ENCODE peak calls at places on chromosomes 12 and 14, in nine cellular contexts. H, J, B, C, O, Z, U, D and N are unnamed samples.

GRCh38 chr14:64202731-64203130 is 91.4 kb downstream of the ESR2 start:
- DNase-seq in B (no peak), J (no peak), D (no peak), H (no peak), Z (no peak), O (no peak), U (no peak), C (no peak), N (no peak)

GRCh38 chr12:25883026-25883928 is 75.2 kb upstream of the RASSF8 start:
- DNase-seq in J (no peak), O (no peak), B (no peak), C (no peak), H (no peak), D (no peak), U (no peak), Z (no peak), N (no peak)

GRCh38 chr12:913919-914718 is 35.4 kb downstream of the RAD52 start:
- DNase-seq in U (no peak), Z (no peak), B (no peak), J (peak; percentile 51), O (no peak), C (no peak), H (no peak), D (peak; percentile 54), N (no peak)

GRCh38 chr14:33669111-33669510 is 281.8 kb downstream of the EGLN3 start:
- DNase-seq in Z (no peak), D (no peak), O (no peak), U (no peak), C (no peak), H (no peak), B (no peak), J (no peak), N (no peak)

GRCh38 chr12:131164096-131164872 is 210.6 kb downstream of the ADGRD1 start:
- DNase-seq in O (peak; percentile 34), H (no peak), J (no peak), Z (no peak), B (no peak), U (no peak), D (no peak), C (no peak), N (no peak)

GRCh38 chr14:60757617-60758016 is 23.1 kb downstream of the MNAT1 start:
- DNase-seq in Z (no peak), H (peak; percentile 48), B (no peak), J (peak; percentile 20), U (no peak), C (no peak), D (no peak), O (no peak), N (no peak)

GRCh38 chr12:111099186-111099585 is 178.8 kb upstream of the MYL2 start:
- DNase-seq in D (no peak), C (no peak), J (no peak), U (no peak), H (no peak), B (no peak), O (no peak), Z (no peak), N (no peak)

GRCh38 chr14:67335781-67336180 is 23.8 kb downstream of the ATP6V1D start:
- DNase-seq in J (no peak), B (peak; percentile 65), O (no peak), D (no peak), H (no peak), C (no peak), Z (peak; percentile 18), U (no peak), N (no peak)

GRCh38 chr14:76456200-76456599 is 80.3 kb downstream of the ESRRB start:
- DNase-seq in B (peak; percentile 82), U (no peak), D (peak; percentile 47), H (no peak), J (peak; percentile 40), Z (peak; percentile 69), C (no peak), O (no peak), N (no peak)

GRCh38 chr12:96985515-96986362 is 78.7 kb downstream of the NEDD1 start:
- DNase-seq in B (peak; percentile 66), C (peak; percentile 51), U (no peak), O (no peak), D (peak; percentile 53), H (no peak), Z (peak; percentile 57), J (peak; percentile 75), N (no peak)

GRCh38 chr14:87869619-87870583 is 123.1 kb downstream of the GALC start:
- DNase-seq in O (no peak), C (no peak), Z (no peak), J (peak; percentile 81), D (peak; percentile 48), U (no peak), B (no peak), H (no peak), N (no peak)

GRCh38 chr12:2117541-2117940 is 64.8 kb downstream of the CACNA1C start:
- DNase-seq in U (no peak), O (peak; percentile 65), J (no peak), Z (no peak), H (no peak), D (no peak), C (no peak), B (no peak), N (no peak)

GRCh38 chr14:57060276-57060956 is 208.3 kb downstream of the EXOC5 start:
- DNase-seq in Z (no peak), U (peak; percentile 22), H (no peak), C (no peak), O (no peak), B (peak; percentile 44), D (no peak), J (no peak), N (no peak)

GRCh38 chr12:54021432-54022013 is 6.7 kb upstream of the HOXC6 start:
- DNase-seq in Z (peak; percentile 61), U (no peak), C (no peak), H (no peak), O (no peak), J (no peak), B (peak; percentile 74), D (no peak), N (no peak)

GRCh38 chr14:104103061-104104005 is 17.8 kb downstream of the ASPG start:
- DNase-seq in J (no peak), D (no peak), H (no peak), B (peak; percentile 44), Z (no peak), O (peak; percentile 63), U (no peak), C (peak; percentile 48), N (no peak)

GRCh38 chr12:112011685-112012084 is 1.3 kb downstream of the TMEM116 start:
- DNase-seq in U (no peak), D (no peak), Z (no peak), J (no peak), O (no peak), H (no peak), C (no peak), B (no peak), N (no peak)

GRCh38 chr12:115257791-115258190 is 573.8 kb upstream of the TBX3 start:
- DNase-seq in Z (no peak), C (no peak), J (peak; percentile 21), U (no peak), H (no peak), O (no peak), D (no peak), B (no peak), N (no peak)

GRCh38 chr12:44259890-44260289 is 424.0 kb downstream of the TMEM117 start:
- DNase-seq in C (no peak), J (no peak), H (no peak), U (no peak), Z (no peak), B (no peak), D (no peak), O (no peak), N (no peak)

GRCh38 chr12:45732250-45732649 is 2.7 kb downstream of the ARID2 start:
- DNase-seq in Z (no peak), J (no peak), D (no peak), U (no peak), C (no peak), H (no peak), O (no peak), B (no peak), N (no peak)

GRCh38 chr12:47835831-47836155 is 16.1 kb upstream of the HDAC7 start:
- DNase-seq in H (no peak), J (no peak), B (peak; percentile 25), U (no peak), Z (no peak), D (no peak), C (no peak), O (no peak), N (no peak)

GRCh38 chr14:56811596-56812363 is 1.5 kb upstream of the OTX2 start:
- DNase-seq in U (no peak), J (no peak), D (no peak), B (peak; percentile 71), C (no peak), Z (peak; percentile 22), H (no peak), O (no peak), N (no peak)

GRCh38 chr14:92898732-92899131 is 24.2 kb upstream of the CHGA start:
- DNase-seq in D (no peak), H (no peak), O (no peak), J (no peak), B (no peak), C (no peak), U (no peak), Z (no peak), N (no peak)

GRCh38 chr14:54451961-54452360 is 10.8 kb upstream of the CNIH1 start:
- DNase-seq in O (no peak), H (no peak), Z (no peak), C (no peak), B (no peak), U (no peak), J (no peak), D (no peak), N (no peak)

GRCh38 chr12:101824831-101825230 is 5.9 kb downstream of the GNPTAB start:
- DNase-seq in H (no peak), U (no peak), B (no peak), O (no peak), J (no peak), Z (no peak), C (no peak), D (no peak), N (no peak)

GRCh38 chr14:50139192-50139591 is 22.8 kb upstream of the VCPKMT start:
- DNase-seq in O (no peak), C (no peak), U (no peak), Z (no peak), H (no peak), J (no peak), B (no peak), D (no peak), N (no peak)

GRCh38 chr14:81423504-81423903 is 23.4 kb upstream of the STON2 start:
- DNase-seq in Z (no peak), U (no peak), C (peak; percentile 47), D (no peak), H (no peak), J (no peak), O (peak; percentile 85), B (no peak), N (no peak)

GRCh38 chr12:111093428-111094142 is 173.2 kb upstream of the MYL2 start:
- DNase-seq in U (no peak), H (no peak), D (no peak), Z (no peak), B (no peak), J (no peak), C (no peak), O (no peak), N (no peak)

GRCh38 chr14:22500525-22500924 is 88.5 kb downstream of the DAD1 start:
- DNase-seq in C (no peak), J (no peak), B (no peak), Z (no peak), H (no peak), O (no peak), D (no peak), U (no peak), N (no peak)